ENCODE peak calls at places on chromosomes 3 and 15, in eight cellular contexts. One of them, this sample, is unnamed.

GRCh38 chr3:133494469-133494868 is 79.0 kb upstream of the CDV3 start:
- DNase-seq in A549: peak
- DNase-seq in astrocyte: no peak
- DNase-seq in brain microvascular endothelial cell: peak
- DNase-seq in HCT116: no peak
- DNase-seq in lower lobe of right lung: no peak
- DNase-seq in Caco-2: peak
- DNase-seq in GM10248: no peak
- DNase-seq in this sample: no peak

GRCh38 chr3:52356126-52356525 is 40.0 kb downstream of the DNAH1 start:
- DNase-seq in GM10248: no peak
- DNase-seq in HCT116: no peak
- DNase-seq in A549: no peak
- DNase-seq in Caco-2: no peak
- DNase-seq in lower lobe of right lung: peak
- DNase-seq in brain microvascular endothelial cell: no peak
- DNase-seq in astrocyte: no peak
- DNase-seq in this sample: no peak

GRCh38 chr15:49718234-49718633 is 97.4 kb downstream of the DTWD1 start:
- DNase-seq in astrocyte: no peak
- DNase-seq in brain microvascular endothelial cell: no peak
- DNase-seq in Caco-2: no peak
- DNase-seq in A549: no peak
- DNase-seq in lower lobe of right lung: no peak
- DNase-seq in GM10248: no peak
- DNase-seq in HCT116: no peak
- DNase-seq in this sample: peak

GRCh38 chr3:111923095-111923771 is 55.6 kb upstream of the ABHD10 start:
- DNase-seq in GM10248: no peak
- DNase-seq in brain microvascular endothelial cell: no peak
- DNase-seq in A549: peak
- DNase-seq in astrocyte: no peak
- DNase-seq in HCT116: peak
- DNase-seq in Caco-2: no peak
- DNase-seq in lower lobe of right lung: no peak
- DNase-seq in this sample: no peak

GRCh38 chr3:132659370-132660055 is at the start of gene ACAD11:
- DNase-seq in brain microvascular endothelial cell: peak
- DNase-seq in astrocyte: peak
- DNase-seq in GM10248: peak
- DNase-seq in A549: peak
- DNase-seq in lower lobe of right lung: peak
- DNase-seq in Caco-2: peak
- DNase-seq in HCT116: peak
- DNase-seq in this sample: peak

GRCh38 chr3:43214616-43215015 is 71.7 kb upstream of the SNRK start:
- DNase-seq in HCT116: peak
- DNase-seq in Caco-2: no peak
- DNase-seq in A549: no peak
- DNase-seq in brain microvascular endothelial cell: peak
- DNase-seq in lower lobe of right lung: no peak
- DNase-seq in astrocyte: no peak
- DNase-seq in GM10248: no peak
- DNase-seq in this sample: peak

GRCh38 chr3:43169987-43170386 is 64.1 kb upstream of the POMGNT2 start:
- DNase-seq in astrocyte: no peak
- DNase-seq in lower lobe of right lung: no peak
- DNase-seq in brain microvascular endothelial cell: no peak
- DNase-seq in A549: no peak
- DNase-seq in Caco-2: no peak
- DNase-seq in GM10248: no peak
- DNase-seq in HCT116: no peak
- DNase-seq in this sample: no peak

GRCh38 chr15:29835301-29835700 is 13.0 kb upstream of the TJP1 start:
- DNase-seq in brain microvascular endothelial cell: peak
- DNase-seq in astrocyte: no peak
- DNase-seq in A549: no peak
- DNase-seq in HCT116: no peak
- DNase-seq in Caco-2: no peak
- DNase-seq in GM10248: no peak
- DNase-seq in lower lobe of right lung: no peak
- DNase-seq in this sample: no peak

GRCh38 chr15:50979041-50979440 is 70.6 kb downstream of the AP4E1 start:
- DNase-seq in HCT116: no peak
- DNase-seq in A549: no peak
- DNase-seq in Caco-2: no peak
- DNase-seq in brain microvascular endothelial cell: no peak
- DNase-seq in astrocyte: peak
- DNase-seq in lower lobe of right lung: no peak
- DNase-seq in GM10248: no peak
- DNase-seq in this sample: peak

GRCh38 chr3:44476181-44476599 is 1.3 kb downstream of the ZNF445 start:
- DNase-seq in lower lobe of right lung: no peak
- DNase-seq in Caco-2: no peak
- DNase-seq in A549: no peak
- DNase-seq in HCT116: no peak
- DNase-seq in GM10248: no peak
- DNase-seq in brain microvascular endothelial cell: peak
- DNase-seq in astrocyte: peak
- DNase-seq in this sample: peak

GRCh38 chr15:66067687-66068086 is 185.9 kb downstream of the MEGF11 start:
- DNase-seq in brain microvascular endothelial cell: no peak
- DNase-seq in GM10248: no peak
- DNase-seq in lower lobe of right lung: no peak
- DNase-seq in astrocyte: no peak
- DNase-seq in HCT116: no peak
- DNase-seq in A549: no peak
- DNase-seq in Caco-2: no peak
- DNase-seq in this sample: no peak

GRCh38 chr3:44099566-44100297 is 142.0 kb upstream of the TOPAZ1 start:
- DNase-seq in lower lobe of right lung: no peak
- DNase-seq in HCT116: no peak
- DNase-seq in A549: no peak
- DNase-seq in Caco-2: no peak
- DNase-seq in brain microvascular endothelial cell: no peak
- DNase-seq in GM10248: no peak
- DNase-seq in astrocyte: no peak
- DNase-seq in this sample: no peak

GRCh38 chr15:55282284-55282833 is 7.3 kb downstream of the RAB27A start:
- DNase-seq in HCT116: no peak
- DNase-seq in astrocyte: peak
- DNase-seq in brain microvascular endothelial cell: peak
- DNase-seq in lower lobe of right lung: no peak
- DNase-seq in Caco-2: no peak
- DNase-seq in A549: no peak
- DNase-seq in GM10248: no peak
- DNase-seq in this sample: peak

GRCh38 chr3:150497956-150498355 is 48.3 kb downstream of the SERP1 start:
- DNase-seq in HCT116: no peak
- DNase-seq in brain microvascular endothelial cell: peak
- DNase-seq in GM10248: no peak
- DNase-seq in lower lobe of right lung: no peak
- DNase-seq in Caco-2: no peak
- DNase-seq in A549: peak
- DNase-seq in astrocyte: peak
- DNase-seq in this sample: peak

GRCh38 chr3:128095222-128095703 is 28.3 kb downstream of the RUVBL1 start:
- DNase-seq in Caco-2: peak
- DNase-seq in lower lobe of right lung: peak
- DNase-seq in A549: peak
- DNase-seq in brain microvascular endothelial cell: peak
- DNase-seq in HCT116: peak
- DNase-seq in GM10248: peak
- DNase-seq in astrocyte: peak
- DNase-seq in this sample: peak

GRCh38 chr3:117696871-117697270 is 987.3 kb downstream of the TUSC7 start:
- DNase-seq in A549: no peak
- DNase-seq in lower lobe of right lung: no peak
- DNase-seq in Caco-2: no peak
- DNase-seq in GM10248: no peak
- DNase-seq in brain microvascular endothelial cell: no peak
- DNase-seq in astrocyte: no peak
- DNase-seq in HCT116: no peak
- DNase-seq in this sample: no peak

GRCh38 chr3:71495708-71496472 is 87.6 kb downstream of the FOXP1 start:
- DNase-seq in A549: peak
- DNase-seq in lower lobe of right lung: no peak
- DNase-seq in Caco-2: no peak
- DNase-seq in GM10248: no peak
- DNase-seq in brain microvascular endothelial cell: peak
- DNase-seq in HCT116: no peak
- DNase-seq in astrocyte: peak
- DNase-seq in this sample: peak

GRCh38 chr15:40871749-40872617 is 2.1 kb downstream of the RHOV start:
- DNase-seq in astrocyte: no peak
- DNase-seq in lower lobe of right lung: peak
- DNase-seq in Caco-2: no peak
- DNase-seq in A549: no peak
- DNase-seq in GM10248: peak
- DNase-seq in HCT116: no peak
- DNase-seq in brain microvascular endothelial cell: no peak
- DNase-seq in this sample: no peak

GRCh38 chr3:56839784-56840724 is 38.3 kb upstream of the ARHGEF3 start:
- DNase-seq in A549: peak
- DNase-seq in lower lobe of right lung: no peak
- DNase-seq in HCT116: no peak
- DNase-seq in brain microvascular endothelial cell: peak
- DNase-seq in Caco-2: no peak
- DNase-seq in GM10248: no peak
- DNase-seq in astrocyte: peak
- DNase-seq in this sample: peak

DNA sequence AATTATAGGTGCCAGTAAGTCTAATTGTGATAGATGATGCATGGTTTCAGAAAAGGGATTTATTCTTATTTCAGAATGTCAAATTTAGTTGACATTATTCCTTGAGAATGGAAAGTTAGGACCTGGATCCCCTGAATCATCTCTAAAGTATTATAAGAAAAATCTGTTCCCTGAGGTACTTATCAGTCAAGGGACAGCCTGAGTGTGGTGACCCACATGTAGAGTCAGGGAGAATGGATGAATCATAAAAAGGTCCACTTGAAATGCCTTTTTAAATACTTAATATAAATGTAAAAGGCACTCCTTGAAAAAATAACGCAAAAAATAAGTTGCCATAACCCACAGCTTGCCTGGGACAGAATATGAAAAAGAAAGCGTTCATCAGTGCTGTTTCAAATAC is 208.3 kb downstream of the EPHA3 start:
- DNase-seq in brain microvascular endothelial cell: peak
- DNase-seq in lower lobe of right lung: no peak
- DNase-seq in astrocyte: peak
- DNase-seq in Caco-2: no peak
- DNase-seq in A549: no peak
- DNase-seq in HCT116: no peak
- DNase-seq in GM10248: no peak
- DNase-seq in this sample: no peak
- TF ChIP-seq CTCF in brain microvascular endothelial cell: no peak
- TF ChIP-seq CTCF in lower lobe of right lung: no peak
- TF ChIP-seq CTCF in astrocyte: no peak
- TF ChIP-seq CTCF in Caco-2: no peak
- TF ChIP-seq CTCF in A549: no peak
- TF ChIP-seq CTCF in HCT116: no peak
- TF ChIP-seq CTCF in GM10248: no peak
- TF ChIP-seq CTCF in this sample: no peak

DNA sequence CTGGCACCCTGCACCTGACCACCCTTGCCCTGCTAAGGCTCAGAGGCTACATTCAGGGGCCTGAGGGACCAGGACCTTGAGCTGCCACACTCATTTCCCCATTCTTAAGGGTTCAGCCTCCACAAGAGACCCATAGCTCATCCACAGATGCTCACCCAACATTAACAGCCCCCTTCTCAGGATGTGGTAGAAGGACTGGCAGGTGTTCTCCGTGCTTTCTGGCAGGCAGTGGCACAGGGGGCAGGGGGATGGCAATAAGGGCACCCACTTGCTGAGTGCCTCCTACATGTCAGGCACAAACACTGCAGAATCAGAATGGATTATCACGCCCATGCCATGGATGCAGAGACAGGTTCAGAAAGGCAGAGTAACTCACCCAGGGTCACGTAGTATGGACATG is 9.5 kb downstream of the MAPKAPK3 start:
- DNase-seq in A549: no peak
- DNase-seq in astrocyte: no peak
- DNase-seq in Caco-2: no peak
- DNase-seq in GM10248: no peak
- DNase-seq in HCT116: no peak
- DNase-seq in lower lobe of right lung: no peak
- DNase-seq in brain microvascular endothelial cell: no peak
- DNase-seq in this sample: no peak
- TF ChIP-seq CTCF in A549: no peak
- TF ChIP-seq CTCF in astrocyte: no peak
- TF ChIP-seq CTCF in Caco-2: no peak
- TF ChIP-seq CTCF in GM10248: no peak
- TF ChIP-seq CTCF in HCT116: no peak
- TF ChIP-seq CTCF in lower lobe of right lung: no peak
- TF ChIP-seq CTCF in brain microvascular endothelial cell: no peak
- TF ChIP-seq CTCF in this sample: no peak

DNA sequence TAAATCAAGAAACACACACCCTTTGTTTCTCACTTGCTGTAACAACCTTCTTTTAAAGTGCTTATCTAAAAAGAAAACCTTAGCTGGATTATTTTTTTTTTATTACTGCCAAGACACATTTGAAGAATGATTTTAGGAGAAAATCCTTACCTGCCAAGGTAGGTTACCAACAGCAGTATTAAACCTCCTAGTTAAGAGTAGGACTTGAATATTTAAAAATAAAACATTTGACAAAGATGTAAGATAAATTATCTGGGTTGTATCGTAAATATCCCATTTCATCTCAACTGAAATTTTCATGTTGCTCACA is 192.1 kb downstream of the PDZRN3 start:
- DNase-seq in GM10248: no peak
- DNase-seq in Caco-2: no peak
- DNase-seq in astrocyte: no peak
- DNase-seq in brain microvascular endothelial cell: no peak
- DNase-seq in lower lobe of right lung: no peak
- DNase-seq in HCT116: no peak
- DNase-seq in A549: no peak
- DNase-seq in this sample: no peak
- TF ChIP-seq CTCF in GM10248: no peak
- TF ChIP-seq CTCF in Caco-2: no peak
- TF ChIP-seq CTCF in astrocyte: no peak
- TF ChIP-seq CTCF in brain microvascular endothelial cell: no peak
- TF ChIP-seq CTCF in lower lobe of right lung: no peak
- TF ChIP-seq CTCF in HCT116: no peak
- TF ChIP-seq CTCF in A549: no peak
- TF ChIP-seq CTCF in this sample: peak

DNA sequence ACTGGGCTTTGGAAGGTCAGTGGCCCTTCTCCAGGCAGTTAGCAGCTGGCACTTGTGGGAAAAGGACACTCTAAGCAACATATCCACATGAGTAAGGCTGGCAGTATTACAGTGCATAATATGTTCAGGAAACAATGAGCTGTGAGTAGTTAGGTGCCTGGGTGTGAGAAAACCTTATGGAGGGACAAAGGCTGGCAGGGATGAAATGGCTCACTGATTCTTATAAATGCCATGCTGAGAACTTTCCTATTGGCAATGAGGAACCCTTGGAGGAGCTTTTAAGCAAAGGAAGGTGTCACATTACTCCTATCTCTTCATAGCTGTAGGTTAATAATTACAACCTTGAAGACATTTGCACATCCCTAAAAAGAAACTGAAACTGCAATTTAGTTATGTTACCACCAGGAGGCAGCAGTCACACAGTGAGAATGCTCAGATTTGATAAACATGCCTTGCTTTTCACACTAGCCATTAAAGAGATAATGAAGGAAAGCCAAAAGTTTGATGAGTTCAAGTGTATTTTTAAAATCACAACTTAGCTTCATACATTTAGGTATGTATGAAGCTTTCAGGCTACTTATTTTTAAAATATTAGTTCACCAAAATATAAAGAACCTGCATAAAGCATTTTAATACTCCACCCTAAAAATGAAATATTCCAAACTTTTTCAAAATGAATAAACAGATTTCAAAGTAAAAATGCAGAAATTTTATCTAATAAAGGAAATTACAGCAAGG is 136.6 kb upstream of the SLC2A2 start:
- DNase-seq in lower lobe of right lung: no peak
- DNase-seq in HCT116: no peak
- DNase-seq in A549: peak
- DNase-seq in astrocyte: no peak
- DNase-seq in GM10248: peak
- DNase-seq in Caco-2: no peak
- DNase-seq in brain microvascular endothelial cell: peak
- DNase-seq in this sample: no peak
- TF ChIP-seq CTCF in lower lobe of right lung: peak
- TF ChIP-seq CTCF in HCT116: peak
- TF ChIP-seq CTCF in A549: peak
- TF ChIP-seq CTCF in astrocyte: peak
- TF ChIP-seq CTCF in GM10248: peak
- TF ChIP-seq CTCF in Caco-2: peak
- TF ChIP-seq CTCF in brain microvascular endothelial cell: peak
- TF ChIP-seq CTCF in this sample: peak

This sample was measured in HFFc6.